ENCODE peak calls at places on chromosomes 5 and 9, in four cellular contexts. One of them, this sample, is unnamed.

GRCh38 chr9:98144631-98145030 is 25.6 kb upstream of the TRIM14 start:
- DNase-seq in K562: no peak
- DNase-seq in HepG2: no peak
- DNase-seq in A549: no peak
- DNase-seq in this sample: no peak

GRCh38 chr5:101686541-101686940 is 609.5 kb downstream of the SLCO4C1 start:
- DNase-seq in A549: no peak
- DNase-seq in K562: no peak
- DNase-seq in HepG2: no peak
- DNase-seq in this sample: no peak

GRCh38 chr5:160894-161540 is 30.3 kb upstream of the LRRC14B start:
- DNase-seq in A549: no peak
- DNase-seq in K562: no peak
- DNase-seq in HepG2: no peak
- DNase-seq in this sample: peak; percentile 3

GRCh38 chr5:113065626-113066025 is 89.0 kb downstream of the DCP2 start:
- DNase-seq in A549: no peak
- DNase-seq in HepG2: no peak
- DNase-seq in K562: no peak
- DNase-seq in this sample: no peak

GRCh38 chr5:39253211-39253610 is 33.8 kb upstream of the FYB1 start:
- DNase-seq in A549: no peak
- DNase-seq in HepG2: no peak
- DNase-seq in K562: no peak
- DNase-seq in this sample: no peak

GRCh38 chr9:1978941-1979340 is 36.2 kb upstream of the SMARCA2 start:
- DNase-seq in HepG2: peak; percentile 11
- DNase-seq in K562: no peak
- DNase-seq in A549: no peak
- DNase-seq in this sample: no peak

GRCh38 chr9:69380301-69380700 is 55.3 kb downstream of the ENTREP1 start:
- DNase-seq in K562: no peak
- DNase-seq in HepG2: no peak
- DNase-seq in A549: no peak
- DNase-seq in this sample: no peak

GRCh38 chr9:87107072-87107471 is 159.8 kb upstream of the GAS1 start:
- DNase-seq in K562: no peak
- DNase-seq in HepG2: no peak
- DNase-seq in A549: peak; percentile 17
- DNase-seq in this sample: peak; percentile 33

GRCh38 chr9:92312887-92313623 is 12.1 kb downstream of the NOL8 start:
- DNase-seq in HepG2: no peak
- DNase-seq in A549: no peak
- DNase-seq in K562: no peak
- DNase-seq in this sample: no peak

GRCh38 chr5:139186752-139187326 is 11.3 kb downstream of the SIL1 start:
- DNase-seq in A549: no peak
- DNase-seq in HepG2: no peak
- DNase-seq in K562: no peak
- DNase-seq in this sample: no peak

DNA sequence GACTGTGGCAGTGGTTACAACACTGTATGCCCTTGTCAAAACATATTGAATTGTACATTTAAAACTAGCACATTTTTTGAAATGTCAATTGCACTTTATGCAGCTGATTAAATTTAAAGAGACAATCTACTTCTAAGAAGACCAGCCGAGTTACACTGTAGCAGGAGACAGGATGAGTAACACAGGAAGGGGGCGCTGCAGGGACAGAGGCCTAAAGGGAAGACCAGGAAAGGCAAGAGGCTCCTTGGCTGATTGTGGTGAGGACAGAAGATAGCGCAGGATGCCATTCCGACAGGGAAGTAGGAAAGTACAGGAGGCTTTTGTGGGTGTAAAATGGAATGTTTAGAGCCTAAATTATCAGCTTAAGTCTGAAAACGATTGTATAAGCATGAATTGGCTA is 28.2 kb upstream of the PPP2R2B start:
- DNase-seq in K562: no peak
- DNase-seq in A549: peak; percentile 31
- DNase-seq in HepG2: no peak
- DNase-seq in this sample: peak; percentile 76
- TF ChIP-seq CTCF in K562: no peak
- TF ChIP-seq CTCF in A549: no peak
- TF ChIP-seq CTCF in HepG2: no peak
- TF ChIP-seq CTCF in this sample: peak; percentile 40

GRCh38 chr5:94691947-94692346 is 73.5 kb downstream of the SLF1 start:
- DNase-seq in A549: peak; percentile 32
- DNase-seq in K562: no peak
- DNase-seq in HepG2: peak; percentile 3
- DNase-seq in this sample: no peak
- TF ChIP-seq HMGXB4 in A549: no peak
- TF ChIP-seq HMGXB4 in K562: no peak
- TF ChIP-seq HMGXB4 in HepG2: no peak
- TF ChIP-seq HMGXB4 in this sample: no peak

DNA sequence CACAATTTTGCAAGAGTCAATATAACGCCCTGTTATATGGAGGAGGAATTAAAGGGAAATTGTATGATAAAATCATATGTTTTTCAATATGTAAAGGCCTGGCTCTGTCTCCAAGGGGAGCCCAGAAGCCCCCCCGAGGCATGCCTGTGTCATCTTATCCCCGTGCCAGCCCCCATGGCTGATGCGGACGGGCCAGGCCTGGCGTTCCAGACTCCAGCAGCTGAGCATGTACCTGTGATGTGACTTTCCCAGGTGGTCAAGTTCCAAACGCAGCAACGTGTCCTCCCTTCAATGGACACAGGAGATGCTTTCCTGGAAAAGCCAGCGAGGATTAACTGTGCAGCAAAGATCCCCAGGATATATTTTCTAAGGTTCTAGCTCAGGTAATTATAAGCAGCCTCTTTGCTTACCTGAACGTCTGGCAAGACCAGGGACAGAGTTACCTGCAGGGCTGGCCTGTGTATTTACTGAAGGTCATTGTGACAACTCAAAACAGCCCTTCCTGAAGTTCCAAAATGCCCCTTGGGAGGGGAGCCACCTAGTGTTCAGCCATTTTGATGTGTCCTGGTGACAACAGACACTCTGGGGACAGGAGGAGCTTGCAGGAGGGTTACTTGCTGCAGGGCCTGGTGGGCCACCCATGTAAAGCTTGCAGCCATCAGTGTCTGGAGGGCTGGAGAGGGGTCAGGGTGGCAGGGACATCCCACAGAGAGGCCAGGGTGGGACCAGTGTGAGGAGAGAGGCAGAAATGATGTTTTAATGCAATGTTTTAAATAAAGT is 53.3 kb upstream of the RNU6ATAC start:
- DNase-seq in A549: peak; percentile 43
- DNase-seq in K562: peak; percentile 42
- DNase-seq in HepG2: peak; percentile 70
- DNase-seq in this sample: no peak
- TF ChIP-seq CTCF in A549: peak; percentile 24
- TF ChIP-seq CTCF in K562: peak; percentile 63
- TF ChIP-seq CTCF in HepG2: peak; percentile 75
- TF ChIP-seq CTCF in this sample: no peak

GRCh38 chr5:176814836-176815438 is 4.6 kb downstream of the UNC5A start:
- DNase-seq in HepG2: no peak
- DNase-seq in A549: no peak
- DNase-seq in K562: no peak
- DNase-seq in this sample: no peak
- TF ChIP-seq HMGXB4 in HepG2: no peak
- TF ChIP-seq HMGXB4 in A549: no peak
- TF ChIP-seq HMGXB4 in K562: no peak
- TF ChIP-seq HMGXB4 in this sample: no peak

DNA sequence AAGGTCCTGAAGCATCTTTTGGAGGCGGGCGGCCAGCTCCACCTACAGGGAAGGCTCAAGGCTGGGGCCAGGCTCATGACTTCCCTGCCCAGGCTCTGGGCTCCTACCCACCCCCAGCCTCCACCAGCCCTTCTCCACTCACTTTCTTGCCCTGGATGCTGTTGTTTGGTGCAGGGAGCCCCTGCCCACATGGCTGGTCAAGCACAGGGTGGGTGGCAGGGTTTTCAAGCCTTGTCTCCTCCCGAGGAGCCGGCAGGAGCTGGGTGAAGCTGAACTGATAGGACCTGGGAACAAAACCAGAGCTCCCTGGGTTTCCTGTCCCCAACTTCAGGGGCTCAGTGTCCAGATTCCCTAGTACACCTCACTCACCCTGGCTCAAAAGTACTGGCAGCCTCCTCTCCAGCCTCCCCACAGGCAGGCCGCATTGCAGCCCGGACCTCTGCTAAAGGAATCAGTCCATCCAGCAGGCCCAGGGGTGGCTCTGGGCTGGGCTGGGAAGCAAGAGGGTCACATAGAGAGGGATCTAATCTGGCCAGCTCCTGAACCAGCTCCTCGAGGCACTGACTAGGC is 6.9 kb downstream of the SHROOM1 start:
- DNase-seq in K562: no peak
- DNase-seq in HepG2: no peak
- DNase-seq in A549: no peak
- DNase-seq in this sample: no peak
- TF ChIP-seq CTCF in K562: no peak
- TF ChIP-seq CTCF in HepG2: no peak
- TF ChIP-seq CTCF in A549: no peak
- TF ChIP-seq CTCF in this sample: no peak

GRCh38 chr5:108655750-108656450 is 91.8 kb upstream of the FER start:
- DNase-seq in K562: no peak
- DNase-seq in HepG2: no peak
- DNase-seq in A549: peak; percentile 4
- DNase-seq in this sample: no peak

GRCh38 chr5:108661030-108661429 is 86.7 kb upstream of the FER start:
- DNase-seq in A549: no peak
- DNase-seq in HepG2: no peak
- DNase-seq in K562: no peak
- DNase-seq in this sample: no peak

GRCh38 chr5:108659531-108659930 is 88.2 kb upstream of the FER start:
- DNase-seq in A549: no peak
- DNase-seq in HepG2: no peak
- DNase-seq in K562: no peak
- DNase-seq in this sample: no peak

GRCh38 chr5:108661590-108662219 is 86.0 kb upstream of the FER start:
- DNase-seq in HepG2: peak; percentile 33
- DNase-seq in A549: peak; percentile 32
- DNase-seq in K562: no peak
- DNase-seq in this sample: no peak
- TF ChIP-seq HMGXB4 in HepG2: no peak
- TF ChIP-seq HMGXB4 in A549: no peak
- TF ChIP-seq HMGXB4 in K562: no peak
- TF ChIP-seq HMGXB4 in this sample: no peak

GRCh38 chr5:78367318-78367991 is 7.0 kb downstream of the SCAMP1 start:
- DNase-seq in HepG2: no peak
- DNase-seq in A549: peak; percentile 13
- DNase-seq in K562: no peak
- DNase-seq in this sample: no peak
- TF ChIP-seq CTCF in HepG2: no peak
- TF ChIP-seq CTCF in A549: no peak
- TF ChIP-seq CTCF in K562: no peak
- TF ChIP-seq CTCF in this sample: no peak

GRCh38 chr5:10656176-10656830 is 92.4 kb downstream of the ANKRD33B start:
- DNase-seq in HepG2: no peak
- DNase-seq in K562: no peak
- DNase-seq in A549: no peak
- DNase-seq in this sample: no peak

GRCh38 chr5:10655686-10656075 is 91.8 kb downstream of the ANKRD33B start:
- DNase-seq in HepG2: no peak
- DNase-seq in K562: no peak
- DNase-seq in A549: no peak
- DNase-seq in this sample: no peak

GRCh38 chr5:10654566-10654965 is 90.7 kb downstream of the ANKRD33B start:
- DNase-seq in A549: no peak
- DNase-seq in K562: no peak
- DNase-seq in HepG2: no peak
- DNase-seq in this sample: no peak

GRCh38 chr5:10653751-10654400 is 90.0 kb downstream of the ANKRD33B start:
- DNase-seq in A549: no peak
- DNase-seq in HepG2: no peak
- DNase-seq in K562: no peak
- DNase-seq in this sample: no peak

DNA sequence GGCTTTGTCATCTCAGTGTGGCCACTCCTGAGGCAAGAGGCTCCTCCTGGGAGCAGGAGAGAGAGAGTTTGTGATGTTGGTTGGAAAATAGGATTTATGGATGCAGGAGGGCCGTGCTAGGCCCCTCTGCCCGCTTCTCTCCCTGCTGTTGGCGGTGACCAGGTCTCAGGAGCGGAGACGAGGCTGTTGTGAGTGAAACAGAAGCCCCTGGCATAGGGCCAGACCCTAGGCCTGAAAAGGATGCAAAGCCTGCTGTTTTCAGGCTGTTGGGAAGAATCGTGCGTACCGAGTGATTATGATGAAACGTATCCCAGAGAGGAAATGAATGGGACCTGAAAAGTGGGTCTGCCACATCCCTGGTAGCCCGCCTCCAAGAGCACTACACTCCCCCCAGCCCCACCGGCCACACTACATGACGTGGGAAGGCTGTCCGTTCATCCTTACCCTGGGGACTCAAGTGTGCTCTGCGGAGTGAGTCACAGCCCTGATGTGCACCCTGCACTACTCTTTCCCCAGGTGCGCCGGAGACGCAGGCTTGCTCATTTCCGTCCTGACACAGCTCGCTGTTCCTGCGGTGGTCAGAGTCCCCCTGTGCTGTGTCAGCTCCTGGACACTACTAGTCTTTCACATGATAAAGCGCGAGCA is 91.3 kb downstream of the ANKRD33B start:
- DNase-seq in A549: no peak
- DNase-seq in K562: no peak
- DNase-seq in HepG2: no peak
- DNase-seq in this sample: no peak
- TF ChIP-seq HMGXB4 in A549: no peak
- TF ChIP-seq HMGXB4 in K562: no peak
- TF ChIP-seq HMGXB4 in HepG2: no peak
- TF ChIP-seq HMGXB4 in this sample: no peak

This sample was measured in WTC11.